ENCODE peak calls at places on chromosomes 12 and 14, in ten cellular contexts. One of them, this sample, is unnamed.

GRCh38 chr12:94863286-94863685 is 140.2 kb downstream of the NDUFA12 start:
- DNase-seq in HepG2: no peak
- DNase-seq in K562: no peak
- DNase-seq in GM23338: no peak
- DNase-seq in prostate gland: no peak
- DNase-seq in breast epithelium: no peak
- DNase-seq in SK-N-MC: no peak
- DNase-seq in SK-N-SH: no peak
- DNase-seq in HCT116: no peak
- DNase-seq in transverse colon: no peak
- DNase-seq in this sample: no peak

GRCh38 chr14:64190974-64191502 is 103.1 kb downstream of the ESR2 start:
- DNase-seq in prostate gland: no peak
- DNase-seq in K562: no peak
- DNase-seq in SK-N-SH: no peak
- DNase-seq in breast epithelium: no peak
- DNase-seq in HCT116: no peak
- DNase-seq in SK-N-MC: no peak
- DNase-seq in HepG2: no peak
- DNase-seq in transverse colon: no peak
- DNase-seq in GM23338: no peak
- DNase-seq in this sample: no peak

GRCh38 chr12:68374315-68374982 is 42.3 kb upstream of the MDM1 start:
- DNase-seq in GM23338: no peak
- DNase-seq in HepG2: no peak
- DNase-seq in prostate gland: no peak
- DNase-seq in breast epithelium: no peak
- DNase-seq in SK-N-MC: no peak
- DNase-seq in K562: no peak
- DNase-seq in transverse colon: peak
- DNase-seq in SK-N-SH: no peak
- DNase-seq in HCT116: no peak
- DNase-seq in this sample: no peak

GRCh38 chr14:23548351-23549318 is 2.9 kb downstream of the ZFHX2 start:
- DNase-seq in SK-N-MC: no peak
- DNase-seq in K562: no peak
- DNase-seq in HCT116: no peak
- DNase-seq in prostate gland: no peak
- DNase-seq in transverse colon: no peak
- DNase-seq in breast epithelium: no peak
- DNase-seq in SK-N-SH: no peak
- DNase-seq in HepG2: no peak
- DNase-seq in GM23338: peak
- DNase-seq in this sample: no peak

GRCh38 chr12:29792132-29792531 is 8.4 kb upstream of the TMTC1 start:
- DNase-seq in breast epithelium: no peak
- DNase-seq in GM23338: no peak
- DNase-seq in HCT116: no peak
- DNase-seq in SK-N-SH: no peak
- DNase-seq in prostate gland: no peak
- DNase-seq in HepG2: no peak
- DNase-seq in transverse colon: no peak
- DNase-seq in SK-N-MC: no peak
- DNase-seq in K562: no peak
- DNase-seq in this sample: no peak

GRCh38 chr12:131831635-131832041 is 3.4 kb downstream of the MMP17 start:
- DNase-seq in SK-N-MC: no peak
- DNase-seq in transverse colon: no peak
- DNase-seq in SK-N-SH: no peak
- DNase-seq in breast epithelium: no peak
- DNase-seq in prostate gland: no peak
- DNase-seq in HepG2: no peak
- DNase-seq in GM23338: no peak
- DNase-seq in HCT116: no peak
- DNase-seq in K562: peak
- DNase-seq in this sample: peak

GRCh38 chr14:75875958-75876357 is 105.8 kb downstream of the TGFB3 start:
- DNase-seq in HepG2: no peak
- DNase-seq in transverse colon: no peak
- DNase-seq in K562: no peak
- DNase-seq in breast epithelium: no peak
- DNase-seq in SK-N-SH: no peak
- DNase-seq in HCT116: no peak
- DNase-seq in SK-N-MC: no peak
- DNase-seq in GM23338: no peak
- DNase-seq in prostate gland: no peak
- DNase-seq in this sample: no peak

GRCh38 chr14:94936411-94936892 is 166.5 kb upstream of the GSC start:
- DNase-seq in SK-N-SH: peak
- DNase-seq in HepG2: no peak
- DNase-seq in SK-N-MC: no peak
- DNase-seq in breast epithelium: peak
- DNase-seq in transverse colon: peak
- DNase-seq in prostate gland: peak
- DNase-seq in K562: no peak
- DNase-seq in GM23338: peak
- DNase-seq in HCT116: no peak
- DNase-seq in this sample: peak

GRCh38 chr12:124919646-124920352 is 5.3 kb upstream of the UBC start:
- DNase-seq in SK-N-SH: no peak
- DNase-seq in HCT116: no peak
- DNase-seq in GM23338: no peak
- DNase-seq in transverse colon: no peak
- DNase-seq in SK-N-MC: no peak
- DNase-seq in breast epithelium: no peak
- DNase-seq in HepG2: no peak
- DNase-seq in K562: no peak
- DNase-seq in prostate gland: no peak
- DNase-seq in this sample: peak

GRCh38 chr12:49985981-49986380 is 13.2 kb downstream of the AQP6 start:
- DNase-seq in SK-N-MC: no peak
- DNase-seq in HCT116: no peak
- DNase-seq in GM23338: no peak
- DNase-seq in SK-N-SH: no peak
- DNase-seq in prostate gland: no peak
- DNase-seq in K562: no peak
- DNase-seq in breast epithelium: no peak
- DNase-seq in HepG2: no peak
- DNase-seq in transverse colon: no peak
- DNase-seq in this sample: no peak

GRCh38 chr12:24109381-24110039 is 160.0 kb upstream of the SOX5 start:
- DNase-seq in HepG2: peak
- DNase-seq in SK-N-SH: peak
- DNase-seq in K562: no peak
- DNase-seq in prostate gland: no peak
- DNase-seq in SK-N-MC: no peak
- DNase-seq in GM23338: peak
- DNase-seq in breast epithelium: no peak
- DNase-seq in HCT116: no peak
- DNase-seq in transverse colon: no peak
- DNase-seq in this sample: no peak

GRCh38 chr14:64507376-64508156 is 3.0 kb downstream of the ZBTB1 start:
- DNase-seq in breast epithelium: no peak
- DNase-seq in HepG2: no peak
- DNase-seq in K562: no peak
- DNase-seq in SK-N-MC: no peak
- DNase-seq in prostate gland: no peak
- DNase-seq in GM23338: no peak
- DNase-seq in transverse colon: no peak
- DNase-seq in SK-N-SH: no peak
- DNase-seq in HCT116: no peak
- DNase-seq in this sample: no peak

GRCh38 chr12:66269757-66270383 is 32.4 kb upstream of the HELB start:
- DNase-seq in prostate gland: no peak
- DNase-seq in GM23338: peak
- DNase-seq in HCT116: peak
- DNase-seq in HepG2: peak
- DNase-seq in SK-N-SH: peak
- DNase-seq in breast epithelium: no peak
- DNase-seq in K562: no peak
- DNase-seq in transverse colon: no peak
- DNase-seq in SK-N-MC: peak
- DNase-seq in this sample: no peak

GRCh38 chr12:11497995-11498394 is 102.6 kb upstream of the PRB2 start:
- DNase-seq in SK-N-SH: no peak
- DNase-seq in K562: no peak
- DNase-seq in GM23338: no peak
- DNase-seq in transverse colon: no peak
- DNase-seq in HCT116: no peak
- DNase-seq in HepG2: no peak
- DNase-seq in breast epithelium: no peak
- DNase-seq in SK-N-MC: no peak
- DNase-seq in prostate gland: no peak
- DNase-seq in this sample: no peak
- H3K4me3 ChIP-seq in SK-N-SH: no peak
- H3K4me3 ChIP-seq in K562: no peak
- H3K4me3 ChIP-seq in GM23338: no peak
- H3K4me3 ChIP-seq in transverse colon: no peak
- H3K4me3 ChIP-seq in HCT116: no peak
- H3K4me3 ChIP-seq in HepG2: no peak
- H3K4me3 ChIP-seq in breast epithelium: no peak
- H3K4me3 ChIP-seq in SK-N-MC: no peak
- H3K4me3 ChIP-seq in prostate gland: no peak
- H3K4me3 ChIP-seq in this sample: no peak

GRCh38 chr12:90253674-90254181 is 545.1 kb upstream of the ATP2B1 start:
- DNase-seq in prostate gland: no peak
- DNase-seq in breast epithelium: no peak
- DNase-seq in GM23338: peak
- DNase-seq in HCT116: peak
- DNase-seq in SK-N-MC: no peak
- DNase-seq in SK-N-SH: peak
- DNase-seq in transverse colon: peak
- DNase-seq in HepG2: no peak
- DNase-seq in K562: no peak
- DNase-seq in this sample: peak
- TF ChIP-seq POLR2AphosphoS5 in prostate gland: no peak
- TF ChIP-seq POLR2AphosphoS5 in breast epithelium: no peak
- TF ChIP-seq POLR2AphosphoS5 in GM23338: no peak
- TF ChIP-seq POLR2AphosphoS5 in HCT116: no peak
- TF ChIP-seq POLR2AphosphoS5 in SK-N-MC: no peak
- TF ChIP-seq POLR2AphosphoS5 in SK-N-SH: no peak
- TF ChIP-seq POLR2AphosphoS5 in transverse colon: peak
- TF ChIP-seq POLR2AphosphoS5 in HepG2: no peak
- TF ChIP-seq POLR2AphosphoS5 in K562: no peak
- TF ChIP-seq POLR2AphosphoS5 in this sample: peak

GRCh38 chr12:69986109-69986508 is 161.1 kb downstream of the MYRFL start:
- DNase-seq in SK-N-MC: no peak
- DNase-seq in prostate gland: no peak
- DNase-seq in HepG2: no peak
- DNase-seq in K562: no peak
- DNase-seq in SK-N-SH: no peak
- DNase-seq in HCT116: no peak
- DNase-seq in transverse colon: no peak
- DNase-seq in breast epithelium: no peak
- DNase-seq in GM23338: no peak
- DNase-seq in this sample: no peak

GRCh38 chr12:69991683-69992297 is 166.8 kb downstream of the MYRFL start:
- DNase-seq in GM23338: no peak
- DNase-seq in SK-N-SH: peak
- DNase-seq in HepG2: no peak
- DNase-seq in prostate gland: no peak
- DNase-seq in transverse colon: no peak
- DNase-seq in breast epithelium: no peak
- DNase-seq in HCT116: no peak
- DNase-seq in K562: no peak
- DNase-seq in SK-N-MC: no peak
- DNase-seq in this sample: no peak

GRCh38 chr12:69985656-69986055 is 160.6 kb downstream of the MYRFL start:
- DNase-seq in HCT116: peak
- DNase-seq in SK-N-SH: peak
- DNase-seq in K562: peak
- DNase-seq in HepG2: peak
- DNase-seq in breast epithelium: no peak
- DNase-seq in GM23338: peak
- DNase-seq in SK-N-MC: no peak
- DNase-seq in prostate gland: no peak
- DNase-seq in transverse colon: peak
- DNase-seq in this sample: no peak

GRCh38 chr12:69987453-69988102 is 162.6 kb downstream of the MYRFL start:
- DNase-seq in SK-N-MC: no peak
- DNase-seq in breast epithelium: no peak
- DNase-seq in HepG2: peak
- DNase-seq in prostate gland: peak
- DNase-seq in K562: no peak
- DNase-seq in transverse colon: peak
- DNase-seq in GM23338: no peak
- DNase-seq in SK-N-SH: no peak
- DNase-seq in HCT116: peak
- DNase-seq in this sample: no peak

DNA sequence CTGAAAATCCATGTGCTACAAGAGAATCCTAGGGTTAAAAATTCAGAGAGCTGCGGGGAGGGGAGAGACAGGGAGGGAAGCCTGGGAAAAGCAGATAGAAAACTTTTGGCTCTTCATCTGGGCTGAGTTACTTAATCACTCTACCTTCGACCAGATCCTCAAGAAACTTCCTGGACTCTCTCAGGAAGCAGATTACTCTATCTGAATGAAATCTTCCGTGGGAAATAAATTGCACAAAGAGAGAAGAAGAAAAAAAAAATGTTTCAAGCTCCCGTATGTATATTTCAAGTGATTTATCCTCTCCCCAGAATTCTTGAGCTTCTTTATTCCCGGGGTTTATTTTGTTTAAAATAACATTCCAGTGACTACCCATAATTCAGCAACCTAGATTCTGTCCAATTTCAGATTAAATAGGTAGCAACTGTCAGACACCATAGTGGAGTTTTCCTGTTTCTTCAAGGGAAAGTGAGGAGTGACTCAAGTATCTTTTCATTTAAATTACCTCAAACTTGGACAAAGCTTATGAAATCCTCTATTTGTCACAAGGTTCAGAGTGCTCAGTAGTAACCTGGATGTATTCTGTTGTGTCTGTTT is 163.7 kb downstream of the MYRFL start:
- DNase-seq in K562: no peak
- DNase-seq in SK-N-SH: no peak
- DNase-seq in prostate gland: no peak
- DNase-seq in transverse colon: no peak
- DNase-seq in HepG2: no peak
- DNase-seq in breast epithelium: no peak
- DNase-seq in SK-N-MC: no peak
- DNase-seq in GM23338: no peak
- DNase-seq in HCT116: no peak
- DNase-seq in this sample: no peak
- H3K4me3 ChIP-seq in K562: no peak
- H3K4me3 ChIP-seq in SK-N-SH: no peak
- H3K4me3 ChIP-seq in prostate gland: no peak
- H3K4me3 ChIP-seq in transverse colon: no peak
- H3K4me3 ChIP-seq in HepG2: no peak
- H3K4me3 ChIP-seq in breast epithelium: no peak
- H3K4me3 ChIP-seq in SK-N-MC: peak
- H3K4me3 ChIP-seq in GM23338: no peak
- H3K4me3 ChIP-seq in HCT116: no peak
- H3K4me3 ChIP-seq in this sample: no peak

DNA sequence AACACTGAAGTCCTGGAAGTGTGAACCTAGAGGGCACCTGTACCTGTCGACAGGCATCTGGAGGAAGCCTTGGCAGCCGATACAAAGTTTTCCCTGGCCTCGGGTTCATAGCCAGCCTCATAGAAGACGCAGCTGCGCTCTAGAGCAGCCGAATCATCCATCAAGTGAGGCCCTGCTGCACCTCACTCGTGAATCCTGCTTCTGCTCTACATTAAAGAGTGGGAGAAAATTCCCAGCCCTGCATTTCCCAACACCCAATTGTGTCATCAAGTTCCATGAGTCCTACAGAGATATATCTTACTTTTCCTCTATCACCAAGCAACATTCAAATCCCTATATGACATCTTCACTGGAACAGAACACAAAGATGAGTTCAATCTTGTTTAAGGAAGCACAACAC is 139.4 kb downstream of the TTC7B start:
- DNase-seq in HepG2: no peak
- DNase-seq in HCT116: no peak
- DNase-seq in SK-N-SH: no peak
- DNase-seq in breast epithelium: no peak
- DNase-seq in GM23338: no peak
- DNase-seq in prostate gland: no peak
- DNase-seq in K562: no peak
- DNase-seq in transverse colon: no peak
- DNase-seq in SK-N-MC: no peak
- DNase-seq in this sample: peak
- TF ChIP-seq POLR2AphosphoS5 in HepG2: no peak
- TF ChIP-seq POLR2AphosphoS5 in HCT116: no peak
- TF ChIP-seq POLR2AphosphoS5 in SK-N-SH: no peak
- TF ChIP-seq POLR2AphosphoS5 in breast epithelium: no peak
- TF ChIP-seq POLR2AphosphoS5 in GM23338: no peak
- TF ChIP-seq POLR2AphosphoS5 in prostate gland: no peak
- TF ChIP-seq POLR2AphosphoS5 in K562: no peak
- TF ChIP-seq POLR2AphosphoS5 in transverse colon: peak
- TF ChIP-seq POLR2AphosphoS5 in SK-N-MC: no peak
- TF ChIP-seq POLR2AphosphoS5 in this sample: peak